ENCODE peak calls at places on chromosomes 16 and 17, in ten cellular contexts. E, O, S, W, N, G, P, A, X and F are unnamed samples.

GRCh38 chr17:60089097-60089844 is 10.6 kb upstream of the HEATR6 start:
- DNase-seq in A (no peak), W (no peak), N (peak; percentile 0), E (no peak), O (no peak), S (no peak), P (no peak), X (no peak), G (no peak), F (no peak)

GRCh38 chr16:57284206-57284951 is at the start of gene PLLP:
- DNase-seq in X (no peak), P (peak; percentile 8), E (peak; percentile 41), A (peak; percentile 36), W (no peak), N (no peak), O (peak; percentile 53), G (no peak), S (peak; percentile 74), F (no peak)

GRCh38 chr17:66957951-66958579 is 6.4 kb upstream of the CACNG4 start:
- DNase-seq in X (no peak), G (no peak), W (no peak), N (peak; percentile 54), O (no peak), E (no peak), P (peak; percentile 14), A (no peak), S (no peak), F (no peak)

GRCh38 chr17:8359769-8360168 is 16.7 kb downstream of the KRABD2 start:
- DNase-seq in S (no peak), X (no peak), P (peak; percentile 96), W (no peak), G (no peak), A (no peak), N (no peak), E (no peak), O (no peak), F (no peak)

GRCh38 chr17:55248077-55248476 is 16.7 kb upstream of the HLF start:
- DNase-seq in O (no peak), W (no peak), E (no peak), X (no peak), G (no peak), A (no peak), S (no peak), N (no peak), P (no peak), F (no peak)

GRCh38 chr16:87918314-87918713 is 18.0 kb downstream of the CA5A start:
- DNase-seq in G (no peak), W (no peak), A (no peak), E (no peak), P (no peak), O (no peak), N (no peak), X (peak; percentile 32), S (no peak), F (peak; percentile 66)

GRCh38 chr16:47713225-47713595 is 252.1 kb downstream of the PHKB start:
- DNase-seq in W (no peak), P (peak; percentile 95), O (peak; percentile 28), X (no peak), N (no peak), S (no peak), E (no peak), A (no peak), G (no peak), F (no peak)

GRCh38 chr16:80046848-80047247 is 446.3 kb upstream of the MAF start:
- DNase-seq in O (no peak), P (no peak), S (no peak), E (no peak), X (no peak), W (no peak), N (no peak), A (no peak), G (no peak), F (no peak)

DNA sequence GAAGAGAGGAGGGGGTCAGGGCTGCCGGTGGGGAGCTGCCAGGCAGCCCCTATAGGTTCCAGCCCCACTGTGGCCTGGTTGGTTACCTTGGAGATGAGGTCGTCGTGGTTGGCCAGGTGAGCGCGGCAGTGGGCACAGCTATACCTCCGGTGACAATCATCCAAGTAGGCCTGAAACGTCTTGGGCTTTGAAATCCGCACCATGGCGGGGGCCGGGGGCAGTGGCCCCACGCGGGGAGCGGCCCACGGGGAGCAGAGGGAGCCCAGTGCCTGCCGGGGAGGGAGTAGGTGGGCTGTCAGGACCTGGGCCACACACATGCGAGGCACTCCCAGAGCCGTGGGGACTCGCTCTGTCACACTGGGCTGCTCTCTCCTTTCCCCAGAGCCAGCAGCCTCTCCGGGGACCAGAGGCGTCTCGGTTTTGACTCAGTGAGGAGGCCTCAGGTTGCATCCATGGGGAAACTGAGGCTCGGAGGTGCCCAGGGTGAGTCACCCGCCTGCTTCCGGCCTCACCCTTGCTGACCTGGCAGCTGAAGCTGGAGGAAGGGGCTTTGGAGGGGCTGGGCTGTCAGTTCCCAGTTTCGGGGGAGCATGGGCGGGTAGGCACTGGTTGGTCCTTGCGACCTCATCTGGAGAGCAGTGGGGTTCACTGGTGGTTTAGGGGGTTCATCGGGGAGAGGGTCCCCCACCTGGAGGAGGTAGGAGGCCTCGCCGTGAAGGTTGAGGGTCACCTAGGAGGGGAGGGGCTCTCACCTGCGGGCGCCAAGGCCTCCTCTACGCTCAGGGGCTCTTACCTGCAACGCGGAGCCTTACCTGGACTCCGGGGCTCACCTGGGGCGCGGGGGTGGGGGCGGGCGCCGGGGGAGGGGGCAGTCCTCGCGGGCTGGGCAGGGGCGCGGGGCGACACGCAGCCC is 591 bp downstream of the YPEL3 start:
- DNase-seq in S (no peak), A (peak; percentile 45), O (no peak), P (no peak), W (no peak), G (no peak), N (no peak), X (no peak), E (no peak), F (no peak)
- H3K4me3 ChIP-seq in S (peak overlapping the region; percentile 89), A (peak overlapping the region; percentile 28), O (peak overlapping the region; percentile 65), P (peak overlapping the region; percentile 54), W (peak overlapping the region; percentile 65), G (peak overlapping the region; percentile 92), N (peak overlapping the region; percentile 94), X (peak overlapping the region; percentile 93), E (peak overlapping the region; percentile 55), F (peak overlapping the region; percentile 82)

GRCh38 chr16:29993903-29994612 is 1.4 kb downstream of the HIRIP3 start:
- DNase-seq in O (no peak), E (no peak), P (no peak), S (no peak), W (no peak), A (no peak), G (no peak), N (no peak), X (no peak), F (no peak)

GRCh38 chr16:29994613-29995329 is 646 bp downstream of the HIRIP3 start:
- DNase-seq in P (peak; percentile 66), A (peak; percentile 61), G (no peak), O (no peak), W (peak; percentile 56), N (no peak), X (no peak), S (peak; percentile 78), E (peak; percentile 76), F (no peak)

GRCh38 chr16:29996773-29997250 is 771 bp downstream of the INO80E start:
- DNase-seq in O (no peak), G (no peak), P (no peak), N (no peak), X (no peak), A (no peak), E (no peak), S (no peak), W (no peak), F (no peak)

GRCh38 chr16:29995330-29995910 is at the start of gene HIRIP3:
- DNase-seq in S (peak; percentile 90), W (peak; percentile 81), X (peak; percentile 68), O (peak; percentile 86), P (peak; percentile 64), G (peak; percentile 95), A (peak; percentile 93), N (peak; percentile 75), E (peak; percentile 89), F (peak; percentile 89)

DNA sequence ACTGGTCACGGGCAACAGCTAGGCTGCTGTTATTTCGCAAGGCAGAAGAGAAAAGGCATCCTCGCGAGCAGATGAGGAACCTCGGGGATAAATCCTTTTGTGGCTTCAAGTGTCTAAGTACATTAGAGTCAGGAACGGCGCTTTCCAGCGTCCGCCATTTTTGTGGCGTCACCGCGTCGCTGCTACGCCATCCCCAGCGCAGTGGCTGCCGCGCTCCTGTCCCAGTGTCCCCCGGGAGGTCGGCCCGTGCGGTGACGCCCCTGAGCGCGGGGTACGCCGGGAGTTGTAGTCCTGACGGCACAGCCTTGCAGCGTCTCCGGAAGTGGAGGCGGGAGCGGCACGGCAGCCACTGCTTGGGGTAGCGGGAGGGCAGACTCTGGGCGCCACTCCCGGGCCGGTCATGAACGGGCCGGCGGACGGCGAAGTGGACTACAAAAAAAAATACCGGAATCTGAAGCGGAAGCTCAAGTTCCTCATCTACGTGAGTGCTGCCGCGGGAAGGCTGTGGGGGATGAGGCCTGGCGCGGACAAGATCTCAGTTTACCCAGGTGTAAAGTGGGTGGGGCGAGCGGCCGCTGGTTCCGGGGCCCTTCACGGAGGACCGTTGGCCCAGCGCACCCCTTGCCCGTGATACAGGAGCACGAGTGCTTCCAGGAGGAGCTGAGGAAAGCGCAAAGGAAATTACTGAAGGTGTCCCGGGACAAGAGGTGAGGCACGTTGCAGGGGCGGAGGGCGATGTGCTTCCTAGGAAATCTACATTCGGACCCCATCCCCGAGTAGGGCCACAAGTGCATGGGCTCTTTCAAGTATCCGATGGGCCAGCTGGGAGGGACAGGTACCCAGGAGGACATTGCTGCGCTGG is at the start of gene INO80E:
- DNase-seq in P (peak; percentile 93), G (peak; percentile 99), X (peak; percentile 96), S (peak; percentile 99), W (peak; percentile 98), A (peak; percentile 99), E (peak; percentile 99), O (peak; percentile 97), N (peak; percentile 98), F (peak; percentile 98)
- TF ChIP-seq POLR2A in P (peak; percentile 69), G (peak; percentile 4), X (peak; percentile 22), S (no peak), W (no peak), A (no peak), E (peak; percentile 28), O (peak; percentile 71), N (peak; percentile 43), F (peak; percentile 5)

GRCh38 chr16:89015271-89015859 is 38.4 kb upstream of the CBFA2T3 start:
- DNase-seq in N (no peak), A (no peak), X (no peak), P (no peak), G (no peak), S (no peak), W (no peak), E (peak; percentile 11), O (no peak), F (no peak)
- H3K4me3 ChIP-seq in N (no peak overlapping the region), A (no peak overlapping the region), X (no peak overlapping the region), P (no peak overlapping the region), G (no peak overlapping the region), S (no peak overlapping the region), W (no peak overlapping the region), E (no peak overlapping the region), O (no peak overlapping the region), F (no peak overlapping the region)

DNA sequence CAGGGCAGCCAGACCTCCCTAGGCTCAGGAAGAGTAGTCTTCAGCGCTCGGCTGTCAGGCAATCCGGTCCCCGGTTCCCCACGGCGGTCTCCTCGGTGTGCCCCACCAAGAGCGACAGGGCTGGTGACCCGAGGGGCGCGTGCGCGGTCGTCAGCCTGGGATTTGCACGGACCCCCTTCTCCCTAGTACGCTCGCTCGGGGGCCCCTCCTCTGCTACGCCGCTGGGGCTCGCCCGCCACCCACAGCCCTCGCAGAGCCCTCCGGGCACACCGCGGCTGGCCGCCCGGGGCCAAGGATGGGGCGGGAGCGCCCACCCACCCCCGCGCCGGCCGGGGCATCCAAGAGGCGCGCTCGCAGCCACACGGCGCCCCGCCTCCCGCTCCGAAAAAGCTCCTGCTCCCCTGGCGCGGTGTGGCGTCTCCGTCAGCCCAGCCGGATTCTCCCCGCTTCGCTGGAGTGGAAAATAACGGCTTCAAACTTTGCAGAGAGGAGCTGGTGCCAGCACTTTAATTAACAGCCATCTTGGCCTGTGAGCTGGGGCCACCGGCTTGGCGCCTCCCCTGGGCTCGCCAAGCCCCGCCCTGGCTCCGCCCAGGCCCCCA is 2.1 kb upstream of the C1QL1 start:
- DNase-seq in E (no peak), G (no peak), N (no peak), S (no peak), P (no peak), A (peak; percentile 63), X (no peak), W (no peak), O (no peak), F (peak; percentile 48)
- TF ChIP-seq POLR2A in E (no peak), G (no peak), N (no peak), S (no peak), P (no peak), A (no peak), X (no peak), W (no peak), O (no peak), F (no peak)